ENCODE peak calls at places on chromosomes 1 and 21, in eight cellular contexts. M is AG10803, J is GM20000, X is prostate gland, Q is mammary epithelial cell, A is tibial artery, O is IMR-90, N is nephron progenitor cell. B is an unnamed sample.

GRCh38 chr1:7613851-7614205 is 157.3 kb upstream of the VAMP3 start:
- DNase-seq in M (no peak), J (no peak), X (no peak), Q (no peak), A (peak), O (no peak), N (peak), B (no peak)

GRCh38 chr1:243842978-243843490 is 7.0 kb downstream of the AKT3 start:
- DNase-seq in M (peak), J (no peak), X (no peak), Q (peak), A (no peak), O (peak), N (no peak), B (peak)

GRCh38 chr1:51946300-51946699 is 44.2 kb downstream of the RAB3B start:
- DNase-seq in M (peak), J (no peak), X (no peak), Q (no peak), A (no peak), O (peak), N (no peak), B (no peak)

GRCh38 chr1:18398791-18399551 is 81.8 kb upstream of the KLHDC7A start:
- DNase-seq in M (no peak), J (no peak), X (no peak), Q (no peak), A (no peak), O (no peak), N (no peak), B (no peak)

GRCh38 chr1:228176461-228177182 is 11.0 kb downstream of the IBA57 start:
- DNase-seq in M (no peak), J (no peak), X (no peak), Q (no peak), A (peak), O (no peak), N (no peak), B (no peak)

GRCh38 chr1:171286032-171286705 is 27.8 kb upstream of the FMO4 start:
- DNase-seq in M (no peak), J (peak), X (no peak), Q (peak), A (no peak), O (peak), N (no peak), B (no peak)

GRCh38 chr1:3907031-3907534 is 7.0 kb upstream of the C1orf174 start:
- DNase-seq in M (no peak), J (no peak), X (no peak), Q (no peak), A (peak), O (no peak), N (peak), B (peak)

GRCh38 chr21:42784896-42785451 is 94.4 kb downstream of the WDR4 start:
- DNase-seq in M (no peak), J (no peak), X (no peak), Q (no peak), A (no peak), O (no peak), N (no peak), B (no peak)

GRCh38 chr1:28437260-28437923 is 67.9 kb downstream of the PHACTR4 start:
- DNase-seq in M (peak), J (no peak), X (peak), Q (peak), A (peak), O (peak), N (no peak), B (no peak)

GRCh38 chr1:1040004-1040991 is 20.4 kb downstream of the AGRN start:
- DNase-seq in M (peak), J (peak), X (peak), Q (peak), A (peak), O (peak), N (peak), B (peak)

GRCh38 chr1:178939328-178939727 is 68.5 kb upstream of the ANGPTL1 start:
- DNase-seq in M (peak), J (no peak), X (no peak), Q (no peak), A (peak), O (no peak), N (no peak), B (no peak)

GRCh38 chr1:86924324-86924960 is 10.0 kb downstream of the HS2ST1 start:
- DNase-seq in M (no peak), J (no peak), X (no peak), Q (no peak), A (no peak), O (no peak), N (no peak), B (no peak)

GRCh38 chr1:209655832-209656231 is 3.6 kb upstream of the LAMB3 start:
- DNase-seq in M (no peak), J (no peak), X (no peak), Q (peak), A (no peak), O (no peak), N (no peak), B (no peak)

GRCh38 chr1:143661418-143662120 is 310.2 kb downstream of the FAM72C start:
- DNase-seq in M (no peak), J (no peak), X (no peak), Q (no peak), A (no peak), O (no peak), N (no peak), B (peak)

GRCh38 chr1:41286486-41286885 is 44.4 kb upstream of the SCMH1 start:
- DNase-seq in M (no peak), J (no peak), X (no peak), Q (no peak), A (no peak), O (no peak), N (peak), B (no peak)

GRCh38 chr1:147811751-147812150 is 51.3 kb upstream of the GJA5 start:
- DNase-seq in M (no peak), J (no peak), X (no peak), Q (no peak), A (no peak), O (no peak), N (no peak), B (no peak)

GRCh38 chr1:96634863-96635262 is 86.7 kb upstream of the PTBP2 start:
- DNase-seq in M (no peak), J (no peak), X (no peak), Q (no peak), A (no peak), O (peak), N (no peak), B (no peak)

GRCh38 chr1:212077028-212077427 is 41.5 kb downstream of the DTL start:
- DNase-seq in M (no peak), J (no peak), X (no peak), Q (peak), A (no peak), O (no peak), N (no peak), B (no peak)

GRCh38 chr1:180580237-180580636 is 21.5 kb downstream of the OVAAL start:
- DNase-seq in M (peak), J (no peak), X (no peak), Q (peak), A (no peak), O (peak), N (peak), B (no peak)

GRCh38 chr1:16920951-16921350 is 780 bp upstream of the CROCC start:
- DNase-seq in M (no peak), J (no peak), X (no peak), Q (no peak), A (no peak), O (no peak), N (no peak), B (no peak)

GRCh38 chr1:5053744-5054143 is 399.3 kb downstream of the AJAP1 start:
- DNase-seq in M (no peak), J (no peak), X (no peak), Q (no peak), A (no peak), O (no peak), N (no peak), B (no peak)

GRCh38 chr1:247474367-247474766 is 16.5 kb upstream of the OR2B11 start:
- DNase-seq in M (no peak), J (no peak), X (no peak), Q (no peak), A (no peak), O (no peak), N (no peak), B (no peak)

GRCh38 chr1:71193153-71193552 is 112.3 kb upstream of the ZRANB2 start:
- DNase-seq in M (peak), J (no peak), X (no peak), Q (no peak), A (no peak), O (peak), N (no peak), B (no peak)

GRCh38 chr1:160400646-160401486 is 502 bp downstream of the VANGL2 start:
- DNase-seq in M (no peak), J (peak), X (peak), Q (no peak), A (no peak), O (no peak), N (peak), B (no peak)

GRCh38 chr1:182610606-182611194 is 6.5 kb upstream of the RGS16 start:
- DNase-seq in M (no peak), J (no peak), X (no peak), Q (no peak), A (no peak), O (no peak), N (no peak), B (no peak)

GRCh38 chr21:44987886-44988606 is 48.2 kb downstream of the SLX9 start:
- DNase-seq in M (no peak), J (no peak), X (no peak), Q (no peak), A (peak), O (no peak), N (no peak), B (no peak)

GRCh38 chr21:45256912-45257672 is 30.6 kb downstream of the POFUT2 start:
- DNase-seq in M (no peak), J (peak), X (no peak), Q (no peak), A (no peak), O (no peak), N (no peak), B (peak)

GRCh38 chr1:34946211-34946610 is 16.8 kb upstream of the DLGAP3 start:
- DNase-seq in M (no peak), J (no peak), X (no peak), Q (no peak), A (no peak), O (no peak), N (no peak), B (no peak)

DNA sequence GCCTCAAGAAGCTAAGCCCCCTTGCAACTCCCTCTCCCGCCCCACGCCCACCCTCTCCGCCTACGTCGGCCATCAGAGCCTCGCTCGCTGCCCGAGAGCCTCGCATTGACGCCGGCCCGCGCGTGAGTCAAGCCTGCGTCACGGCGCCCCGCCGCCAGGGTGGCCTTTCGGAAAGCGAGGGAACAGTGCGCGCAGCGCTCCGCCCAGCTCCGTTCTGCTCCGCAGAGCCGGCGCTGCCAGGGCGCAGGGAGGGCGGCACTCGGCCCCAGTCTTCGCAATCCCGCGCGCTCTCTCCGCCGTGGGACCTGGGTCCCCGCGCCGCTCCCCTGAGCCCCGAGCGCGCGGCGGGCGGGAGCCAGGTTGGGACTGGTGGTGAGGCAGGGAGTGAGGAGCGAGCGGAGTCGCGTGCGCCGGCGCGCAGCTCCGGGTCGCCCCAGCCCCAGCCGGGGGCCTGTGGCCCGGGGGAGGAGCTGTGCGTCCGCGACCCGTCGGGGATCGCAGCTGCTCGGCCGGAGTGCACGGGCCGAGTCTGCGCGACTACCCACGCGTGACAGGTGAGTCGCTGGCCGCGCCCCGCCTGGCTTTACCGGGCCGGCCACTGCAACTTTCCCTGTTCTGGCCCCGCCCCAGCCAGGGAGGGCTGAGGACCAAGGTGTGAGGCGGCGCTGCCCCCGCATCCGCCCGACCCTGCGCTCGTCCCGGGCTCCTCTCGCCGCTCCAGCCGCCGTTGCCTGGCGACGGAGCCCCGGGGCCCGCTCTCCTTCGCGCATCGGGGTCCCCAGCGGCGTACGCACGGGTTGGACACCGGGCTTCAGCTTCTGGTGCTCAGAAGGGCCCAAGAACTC is at the start of gene SLC6A17:
- DNase-seq in M (peak), J (no peak), X (no peak), Q (peak), A (peak), O (peak), N (peak), B (peak)
- TF ChIP-seq CTCF in M (peak), J (no peak), X (no peak), Q (no peak), A (peak), O (peak), N (peak), B (no peak)

GRCh38 chr1:116372651-116373444 is at the start of gene ATP1A1:
- DNase-seq in M (peak), J (peak), X (peak), Q (peak), A (peak), O (peak), N (peak), B (peak)
- TF ChIP-seq CTCF in M (no peak), J (no peak), X (peak), Q (peak), A (peak), O (peak), N (no peak), B (no peak)

DNA sequence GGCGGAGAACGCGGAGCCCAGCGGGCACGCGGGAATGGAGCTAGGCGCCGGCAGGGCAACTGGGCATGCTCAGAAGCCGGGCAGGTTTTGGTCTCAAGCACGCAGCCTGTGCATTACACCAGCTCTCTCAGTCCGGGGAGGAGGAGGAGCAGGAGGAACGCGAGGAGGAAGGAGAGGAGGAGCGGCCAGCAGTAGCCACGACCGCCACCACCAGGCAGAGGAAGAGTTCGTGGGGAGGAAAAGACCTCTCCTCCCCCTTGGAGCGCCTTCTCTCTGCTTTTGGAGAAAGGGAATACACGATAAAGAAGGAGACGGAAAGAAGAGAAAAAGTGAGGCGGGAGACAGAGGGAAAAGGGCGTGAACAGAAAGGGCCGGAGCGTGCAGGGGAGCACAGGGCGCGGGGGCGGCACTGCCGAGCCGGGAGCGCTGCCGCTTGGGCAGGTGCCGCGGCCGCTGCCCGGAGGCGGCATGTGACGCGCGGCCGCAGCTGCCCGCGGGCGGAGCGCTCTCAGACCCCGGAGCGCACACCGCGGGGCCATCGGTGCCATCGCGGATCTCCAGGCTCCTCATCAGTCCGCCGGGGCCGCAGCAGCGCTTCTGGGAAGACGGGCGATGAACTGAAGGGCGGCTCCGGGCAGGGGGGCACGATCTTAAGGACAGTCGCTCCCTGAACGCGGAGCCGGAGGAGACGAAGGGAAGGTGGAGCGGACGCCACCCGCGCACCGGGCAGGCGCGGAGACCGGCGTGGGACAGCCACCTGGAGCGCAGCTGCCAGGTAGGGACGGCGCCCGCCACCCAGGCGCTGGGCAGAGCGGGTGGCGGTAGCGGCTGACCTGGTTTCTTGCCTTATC is at the start of gene CHRM3:
- DNase-seq in M (no peak), J (no peak), X (peak), Q (peak), A (peak), O (no peak), N (peak), B (peak)
- TF ChIP-seq CTCF in M (no peak), J (no peak), X (no peak), Q (peak), A (no peak), O (no peak), N (no peak), B (no peak)

GRCh38 chr1:30761312-30762151 is 4.0 kb upstream of the LAPTM5 start:
- DNase-seq in M (peak), J (no peak), X (no peak), Q (no peak), A (no peak), O (no peak), N (peak), B (peak)
- TF ChIP-seq CTCF in M (peak), J (peak), X (no peak), Q (no peak), A (no peak), O (no peak), N (no peak), B (no peak)

GRCh38 chr1:26743426-26744059 is 44.2 kb upstream of the PIGV start:
- DNase-seq in M (no peak), J (no peak), X (no peak), Q (no peak), A (no peak), O (no peak), N (no peak), B (no peak)

GRCh38 chr1:26745191-26745590 is 42.6 kb upstream of the PIGV start:
- DNase-seq in M (peak), J (no peak), X (no peak), Q (no peak), A (no peak), O (peak), N (no peak), B (no peak)

GRCh38 chr1:26747048-26747447 is 40.7 kb upstream of the PIGV start:
- DNase-seq in M (no peak), J (no peak), X (no peak), Q (no peak), A (no peak), O (no peak), N (no peak), B (no peak)

GRCh38 chr1:26740958-26741357 is 45.1 kb downstream of the ARID1A start:
- DNase-seq in M (no peak), J (no peak), X (no peak), Q (no peak), A (no peak), O (no peak), N (no peak), B (no peak)

DNA sequence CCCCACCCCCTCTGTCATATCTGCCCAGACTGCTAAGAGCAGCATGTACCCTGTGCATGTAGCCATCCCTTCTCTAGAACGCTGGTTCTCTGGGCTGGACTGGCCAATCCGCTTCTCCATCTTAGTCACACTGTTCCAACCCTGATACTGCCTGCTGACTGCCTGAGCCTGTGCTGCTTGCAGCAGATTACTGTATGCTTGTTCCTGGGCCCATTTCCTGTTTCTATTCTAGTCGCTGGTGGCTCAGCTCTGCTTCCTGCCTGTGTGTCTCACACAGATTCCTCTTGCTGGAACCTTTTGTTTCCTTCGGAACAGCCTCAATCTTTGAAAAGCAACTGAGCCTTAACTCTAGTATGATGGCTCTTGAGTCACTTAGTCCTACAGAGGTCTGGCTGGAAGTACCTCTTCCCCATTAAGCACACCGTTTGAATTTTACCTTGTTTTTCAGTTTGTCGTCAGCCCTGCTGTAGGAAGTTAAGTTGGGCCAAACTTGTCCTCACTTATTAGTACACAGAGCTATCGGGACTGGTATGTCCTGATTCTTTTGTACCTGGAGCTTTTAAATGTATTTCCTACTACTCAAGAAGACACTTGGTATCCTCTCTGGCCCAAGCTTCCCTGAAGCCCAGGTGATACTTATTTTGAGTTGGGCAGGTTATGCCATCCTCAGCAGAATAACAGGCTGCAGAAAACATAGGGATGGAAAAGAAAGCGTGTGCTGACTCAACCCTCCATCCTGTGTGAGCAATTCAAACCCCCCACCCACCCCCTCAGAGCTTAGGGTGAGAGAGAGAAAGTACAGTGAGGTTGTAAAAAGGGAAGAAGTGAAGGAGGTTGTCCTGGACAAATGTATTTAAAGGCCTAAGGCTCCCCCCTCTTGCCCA is 43.4 kb upstream of the PIGV start:
- DNase-seq in M (peak), J (peak), X (peak), Q (peak), A (peak), O (peak), N (no peak), B (peak)
- TF ChIP-seq CTCF in M (no peak), J (no peak), X (no peak), Q (no peak), A (no peak), O (no peak), N (no peak), B (no peak)

GRCh38 chr1:168141986-168142385 is 5.3 kb upstream of the GPR161 start:
- DNase-seq in M (no peak), J (no peak), X (no peak), Q (no peak), A (no peak), O (no peak), N (no peak), B (no peak)
- TF ChIP-seq CTCF in M (no peak), J (no peak), X (no peak), Q (no peak), A (no peak), O (no peak), N (no peak), B (no peak)

DNA sequence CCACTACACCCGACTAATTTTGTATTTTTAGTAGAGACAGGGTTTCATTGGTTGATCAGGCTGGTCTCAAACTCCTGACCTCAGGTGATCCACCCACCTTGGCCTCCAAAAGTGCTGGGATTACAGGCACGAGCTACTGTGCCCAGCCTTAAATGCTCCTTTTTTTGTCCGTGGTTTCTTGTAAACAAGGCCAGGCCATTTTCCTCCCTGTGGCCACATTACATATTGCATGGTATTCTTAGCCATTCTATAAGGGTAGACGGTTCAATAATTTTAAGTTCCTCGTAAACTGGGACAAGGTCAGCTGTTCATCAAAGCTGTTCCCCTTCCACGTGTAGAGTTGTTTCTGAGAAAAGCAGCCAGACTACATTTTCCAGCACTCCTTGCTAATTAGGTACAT is 10.3 kb upstream of the LUZP1 start:
- DNase-seq in M (no peak), J (peak), X (no peak), Q (no peak), A (no peak), O (peak), N (no peak), B (no peak)
- TF ChIP-seq CTCF in M (peak), J (no peak), X (no peak), Q (peak), A (peak), O (peak), N (peak), B (peak)